ENCODE peak calls at places on chromosomes 2 and 18, in eight cellular contexts. H, U, O, S, M, X, L and B are unnamed samples. For H3K4me1, the result is how much of the 10 kb centered on the place peaks cover.

GRCh38 chr2:26299488-26300092 is 46.4 kb upstream of the SELENOI start:
- DNase-seq in M (no peak), O (peak), U (peak), S (peak), H (no peak), L (no peak), X (peak), B (peak)

GRCh38 chr2:20224191-20224715 is 677 bp downstream of the SDC1 start:
- DNase-seq in O (no peak), X (no peak), L (no peak), U (no peak), H (no peak), S (no peak), M (no peak), B (peak)

GRCh38 chr18:79493211-79493800 is 97.6 kb downstream of the NFATC1 start:
- DNase-seq in X (no peak), O (no peak), U (no peak), S (no peak), M (peak), H (no peak), L (no peak), B (no peak)

GRCh38 chr2:10097352-10098148 is 17.3 kb upstream of the CYS1 start:
- DNase-seq in X (peak), S (no peak), M (peak), H (no peak), U (peak), L (no peak), O (peak), B (peak)

GRCh38 chr2:227456772-227457171 is 15.2 kb upstream of the AGFG1 start:
- DNase-seq in M (no peak), S (no peak), U (no peak), X (peak), L (no peak), O (no peak), H (no peak), B (no peak)

GRCh38 chr18:63979409-63979908 is 9.6 kb downstream of the SERPINB8 start:
- DNase-seq in M (no peak), S (peak), O (peak), U (peak), H (no peak), L (no peak), X (peak), B (peak)

GRCh38 chr2:124066776-124067175 is 41.7 kb downstream of the CNTNAP5 start:
- DNase-seq in S (no peak), X (no peak), U (no peak), L (no peak), M (no peak), O (no peak), H (no peak), B (no peak)

GRCh38 chr2:228615501-228615900 is 434.0 kb upstream of the SPHKAP start:
- DNase-seq in U (no peak), X (peak), M (no peak), H (no peak), S (no peak), O (no peak), L (no peak), B (no peak)

GRCh38 chr2:43276962-43277383 is 50.6 kb upstream of the ZFP36L2 start:
- DNase-seq in O (no peak), S (no peak), U (no peak), M (no peak), X (no peak), L (no peak), H (no peak), B (no peak)

GRCh38 chr2:225894240-225894980 is 494.9 kb downstream of the NYAP2 start:
- DNase-seq in S (no peak), O (no peak), L (no peak), X (peak), M (no peak), U (no peak), H (no peak), B (no peak)

GRCh38 chr18:389658-390357 is 110.7 kb downstream of the COLEC12 start:
- DNase-seq in U (no peak), O (no peak), H (no peak), X (peak), S (no peak), L (no peak), M (no peak), B (no peak)

GRCh38 chr2:218876562-218877219 is 4.0 kb upstream of the WNT10A start:
- DNase-seq in O (peak), S (peak), X (peak), L (no peak), H (peak), M (peak), U (peak), B (peak)

GRCh38 chr2:64474200-64474630 is 20.3 kb downstream of the LGALSL start:
- DNase-seq in H (no peak), X (no peak), O (no peak), U (no peak), L (no peak), M (no peak), S (no peak), B (no peak)

GRCh38 chr2:187982668-187983067 is 309.0 kb upstream of the GULP1 start:
- DNase-seq in X (peak), O (peak), M (no peak), H (no peak), L (no peak), S (no peak), U (no peak), B (no peak)

GRCh38 chr18:73942081-73942625 is 205.5 kb downstream of the FBXO15 start:
- DNase-seq in X (no peak), O (no peak), M (no peak), H (no peak), S (no peak), U (no peak), L (no peak), B (no peak)

GRCh38 chr2:198098386-198098785 is 294.0 kb downstream of the PLCL1 start:
- DNase-seq in M (no peak), L (no peak), X (no peak), U (no peak), O (no peak), H (no peak), S (no peak), B (no peak)

GRCh38 chr2:215466097-215466909 is 30.4 kb upstream of the FN1 start:
- DNase-seq in S (no peak), U (no peak), L (no peak), O (no peak), X (peak), H (no peak), M (no peak), B (no peak)

GRCh38 chr2:157592983-157593382 is 35.7 kb downstream of the ACVR1C start:
- DNase-seq in M (no peak), O (no peak), X (peak), U (no peak), S (peak), L (no peak), H (no peak), B (no peak)

GRCh38 chr2:7022486-7022885 is 105.3 kb downstream of the RNF144A start:
- DNase-seq in M (no peak), U (no peak), S (no peak), X (no peak), O (peak), L (no peak), H (no peak), B (no peak)

GRCh38 chr2:949384-949893 is 1.2 kb upstream of the SNTG2 start:
- DNase-seq in X (no peak), M (no peak), U (no peak), L (no peak), O (peak), H (no peak), S (no peak), B (peak)

GRCh38 chr2:73920577-73921545 is 5.8 kb upstream of the DGUOK start:
- DNase-seq in O (no peak), U (peak), H (no peak), X (peak), S (no peak), L (peak), M (peak), B (peak)

DNA sequence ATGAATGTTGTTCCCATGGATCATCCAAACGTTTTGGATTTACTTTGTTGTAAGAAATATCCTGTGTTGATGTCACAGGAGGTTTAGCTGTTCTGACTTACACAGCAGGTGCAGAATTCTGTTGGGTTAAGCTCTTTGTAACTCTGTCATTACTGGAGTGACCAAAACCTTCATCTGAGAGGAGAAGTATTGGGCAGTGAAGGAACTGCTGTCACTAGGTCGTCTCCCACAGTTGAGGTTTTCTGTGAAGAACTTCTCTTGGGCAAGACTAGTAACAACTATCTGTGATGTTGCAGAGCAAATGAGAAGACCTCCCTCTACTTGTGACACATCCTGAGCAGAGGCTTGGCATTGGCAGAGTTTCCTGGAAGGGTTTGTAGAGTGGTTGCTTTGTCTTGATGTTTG is 2.9 kb downstream of the SPTBN1 start:
- DNase-seq in U (no peak), L (no peak), S (no peak), M (no peak), O (peak), H (no peak), X (peak), B (no peak)
- H3K4me1 ChIP-seq in U (under half), L (half or more), S (under half), M (under half), O (under half), H (under half), X (under half), B (under half)

GRCh38 chr18:47797126-47797525 is 133.3 kb downstream of the SMAD2 start:
- DNase-seq in M (no peak), S (no peak), H (no peak), U (no peak), O (no peak), X (no peak), L (no peak), B (no peak)

GRCh38 chr18:47793609-47794008 is 136.8 kb downstream of the SMAD2 start:
- DNase-seq in M (no peak), O (no peak), U (no peak), H (no peak), X (no peak), L (no peak), S (no peak), B (no peak)

GRCh38 chr18:47791461-47791860 is 139.0 kb downstream of the SMAD2 start:
- DNase-seq in H (no peak), S (no peak), O (no peak), M (no peak), U (no peak), X (no peak), L (peak), B (no peak)

GRCh38 chr18:47795448-47795843 is 135.0 kb downstream of the SMAD2 start:
- DNase-seq in S (no peak), L (no peak), O (no peak), M (no peak), U (no peak), X (no peak), H (no peak), B (no peak)

GRCh38 chr18:47794725-47795447 is 135.6 kb downstream of the SMAD2 start:
- DNase-seq in X (no peak), U (no peak), L (no peak), O (no peak), S (no peak), M (no peak), H (no peak), B (no peak)
- H3K4me3 ChIP-seq in X (no peak), U (no peak), L (no peak), O (no peak), S (no peak), M (no peak), H (no peak), B (no peak)

GRCh38 chr2:8534386-8534728 is 147.5 kb upstream of the ID2 start:
- DNase-seq in O (peak), M (peak), U (no peak), S (no peak), L (no peak), H (no peak), X (no peak), B (no peak)
- H3K4me1 ChIP-seq in O (under half), M (under half), U (under half), S (under half), L (under half), H (under half), X (under half), B (under half)

GRCh38 chr2:3868012-3868411 is 164.6 kb downstream of the DCDC2C start:
- DNase-seq in M (no peak), H (no peak), L (no peak), X (no peak), U (no peak), O (no peak), S (no peak), B (no peak)

GRCh38 chr2:3868426-3868825 is 165.1 kb downstream of the DCDC2C start:
- DNase-seq in S (no peak), X (no peak), L (no peak), U (no peak), M (no peak), O (no peak), H (no peak), B (no peak)

GRCh38 chr2:3867451-3867850 is 164.1 kb downstream of the DCDC2C start:
- DNase-seq in L (no peak), U (no peak), M (no peak), S (no peak), X (no peak), O (no peak), H (no peak), B (no peak)

GRCh38 chr2:3870997-3871396 is 167.6 kb downstream of the DCDC2C start:
- DNase-seq in L (no peak), H (no peak), X (no peak), S (no peak), U (no peak), O (no peak), M (no peak), B (no peak)

GRCh38 chr2:3870222-3870621 is 166.8 kb downstream of the DCDC2C start:
- DNase-seq in S (no peak), H (no peak), X (no peak), L (no peak), M (no peak), U (no peak), O (no peak), B (no peak)
- H3K4me3 ChIP-seq in S (no peak), H (no peak), X (no peak), L (no peak), M (no peak), U (no peak), O (no peak), B (no peak)